ENCODE peak calls at places on chromosome 19, in six cellular contexts. One of them, this sample, is unnamed.
A peak's percentile ranks its signal among the peaks of the same experiment; 100 is the strongest.

GRCh38 chr19:7540761-7541480 is 5.4 kb downstream of the PNPLA6 start:
- DNase-seq in NB4: peak; percentile 70
- DNase-seq in GM12892: no peak
- DNase-seq in mammary epithelial cell: peak; percentile 24
- DNase-seq in pancreas: no peak
- DNase-seq in activated CD8-positive, alpha-beta T cell treated with anti-CD3 and anti-CD28 coated beads for 36 hours: peak; percentile 72
- DNase-seq in this sample: peak; percentile 46

GRCh38 chr19:7783991-7784421 is 21.0 kb downstream of the CLEC4M start:
- DNase-seq in activated CD8-positive, alpha-beta T cell treated with anti-CD3 and anti-CD28 coated beads for 36 hours: no peak
- DNase-seq in NB4: peak; percentile 69
- DNase-seq in mammary epithelial cell: peak; percentile 95
- DNase-seq in GM12892: no peak
- DNase-seq in pancreas: no peak
- DNase-seq in this sample: no peak

GRCh38 chr19:5057860-5058259 is 88.9 kb downstream of the KDM4B start:
- DNase-seq in mammary epithelial cell: peak; percentile 12
- DNase-seq in GM12892: no peak
- DNase-seq in pancreas: no peak
- DNase-seq in NB4: no peak
- DNase-seq in activated CD8-positive, alpha-beta T cell treated with anti-CD3 and anti-CD28 coated beads for 36 hours: peak; percentile 18
- DNase-seq in this sample: no peak

GRCh38 chr19:51338563-51339312 is 3.2 kb downstream of the VSIG10L start:
- DNase-seq in GM12892: peak; percentile 92
- DNase-seq in activated CD8-positive, alpha-beta T cell treated with anti-CD3 and anti-CD28 coated beads for 36 hours: peak; percentile 95
- DNase-seq in mammary epithelial cell: peak; percentile 78
- DNase-seq in pancreas: peak; percentile 79
- DNase-seq in NB4: peak; percentile 83
- DNase-seq in this sample: peak; percentile 91

GRCh38 chr19:23597661-23598060 is 89.4 kb downstream of the ZNF675 start:
- DNase-seq in mammary epithelial cell: no peak
- DNase-seq in NB4: no peak
- DNase-seq in activated CD8-positive, alpha-beta T cell treated with anti-CD3 and anti-CD28 coated beads for 36 hours: no peak
- DNase-seq in GM12892: no peak
- DNase-seq in pancreas: no peak
- DNase-seq in this sample: no peak

GRCh38 chr19:51018745-51019543 is 565 bp downstream of the KLK10 start:
- DNase-seq in pancreas: peak; percentile 26
- DNase-seq in GM12892: no peak
- DNase-seq in activated CD8-positive, alpha-beta T cell treated with anti-CD3 and anti-CD28 coated beads for 36 hours: no peak
- DNase-seq in NB4: peak; percentile 57
- DNase-seq in mammary epithelial cell: peak; percentile 70
- DNase-seq in this sample: no peak

GRCh38 chr19:18895828-18896341 is at the start of gene CERS1:
- DNase-seq in activated CD8-positive, alpha-beta T cell treated with anti-CD3 and anti-CD28 coated beads for 36 hours: no peak
- DNase-seq in mammary epithelial cell: no peak
- DNase-seq in pancreas: no peak
- DNase-seq in GM12892: no peak
- DNase-seq in NB4: peak; percentile 60
- DNase-seq in this sample: no peak

GRCh38 chr19:43633520-43633919 is 6.1 kb downstream of the CADM4 start:
- DNase-seq in NB4: no peak
- DNase-seq in pancreas: no peak
- DNase-seq in GM12892: no peak
- DNase-seq in activated CD8-positive, alpha-beta T cell treated with anti-CD3 and anti-CD28 coated beads for 36 hours: no peak
- DNase-seq in mammary epithelial cell: no peak
- DNase-seq in this sample: no peak

GRCh38 chr19:54190942-54191670 is at the start of gene TSEN34:
- DNase-seq in mammary epithelial cell: peak; percentile 84
- DNase-seq in GM12892: peak; percentile 71
- DNase-seq in pancreas: no peak
- DNase-seq in NB4: peak; percentile 79
- DNase-seq in activated CD8-positive, alpha-beta T cell treated with anti-CD3 and anti-CD28 coated beads for 36 hours: peak; percentile 91
- DNase-seq in this sample: no peak

GRCh38 chr19:39970424-39970673 is 616 bp upstream of the PSMC4 start:
- DNase-seq in NB4: peak; percentile 60
- DNase-seq in GM12892: no peak
- DNase-seq in mammary epithelial cell: no peak
- DNase-seq in pancreas: no peak
- DNase-seq in activated CD8-positive, alpha-beta T cell treated with anti-CD3 and anti-CD28 coated beads for 36 hours: no peak
- DNase-seq in this sample: no peak

GRCh38 chr19:17860993-17861360 is 1.3 kb downstream of the RPL18A start:
- DNase-seq in mammary epithelial cell: no peak
- DNase-seq in pancreas: no peak
- DNase-seq in GM12892: no peak
- DNase-seq in NB4: no peak
- DNase-seq in activated CD8-positive, alpha-beta T cell treated with anti-CD3 and anti-CD28 coated beads for 36 hours: no peak
- DNase-seq in this sample: no peak

GRCh38 chr19:17079710-17080440 is 4.3 kb downstream of the MYO9B start:
- DNase-seq in GM12892: peak; percentile 63
- DNase-seq in mammary epithelial cell: peak; percentile 99
- DNase-seq in activated CD8-positive, alpha-beta T cell treated with anti-CD3 and anti-CD28 coated beads for 36 hours: peak; percentile 87
- DNase-seq in pancreas: no peak
- DNase-seq in NB4: no peak
- DNase-seq in this sample: peak; percentile 84

GRCh38 chr19:48170817-48171347 is 402 bp downstream of the ZSWIM9 start:
- DNase-seq in mammary epithelial cell: peak; percentile 8
- DNase-seq in NB4: no peak
- DNase-seq in pancreas: no peak
- DNase-seq in GM12892: no peak
- DNase-seq in activated CD8-positive, alpha-beta T cell treated with anti-CD3 and anti-CD28 coated beads for 36 hours: no peak
- DNase-seq in this sample: peak; percentile 16

GRCh38 chr19:2577722-2578335 is 101.9 kb downstream of the GADD45B start:
- DNase-seq in pancreas: no peak
- DNase-seq in NB4: no peak
- DNase-seq in GM12892: no peak
- DNase-seq in mammary epithelial cell: no peak
- DNase-seq in activated CD8-positive, alpha-beta T cell treated with anti-CD3 and anti-CD28 coated beads for 36 hours: no peak
- DNase-seq in this sample: no peak

GRCh38 chr19:663682-664117 is 686 bp upstream of the RNF126 start:
- DNase-seq in activated CD8-positive, alpha-beta T cell treated with anti-CD3 and anti-CD28 coated beads for 36 hours: no peak
- DNase-seq in NB4: no peak
- DNase-seq in GM12892: no peak
- DNase-seq in pancreas: no peak
- DNase-seq in mammary epithelial cell: no peak
- DNase-seq in this sample: no peak

GRCh38 chr19:1265611-1266115 is 3.5 kb upstream of the CIRBP start:
- DNase-seq in activated CD8-positive, alpha-beta T cell treated with anti-CD3 and anti-CD28 coated beads for 36 hours: peak; percentile 79
- DNase-seq in mammary epithelial cell: peak; percentile 67
- DNase-seq in GM12892: no peak
- DNase-seq in pancreas: peak; percentile 57
- DNase-seq in NB4: peak; percentile 79
- DNase-seq in this sample: peak; percentile 42

GRCh38 chr19:22118132-22118531 is 65.8 kb downstream of the ZNF257 start:
- DNase-seq in pancreas: no peak
- DNase-seq in GM12892: no peak
- DNase-seq in NB4: no peak
- DNase-seq in mammary epithelial cell: no peak
- DNase-seq in activated CD8-positive, alpha-beta T cell treated with anti-CD3 and anti-CD28 coated beads for 36 hours: no peak
- DNase-seq in this sample: no peak

GRCh38 chr19:47444388-47444821 is 25.1 kb upstream of the MEIS3 start:
- DNase-seq in pancreas: no peak
- DNase-seq in GM12892: no peak
- DNase-seq in NB4: peak; percentile 72
- DNase-seq in activated CD8-positive, alpha-beta T cell treated with anti-CD3 and anti-CD28 coated beads for 36 hours: peak; percentile 38
- DNase-seq in mammary epithelial cell: no peak
- DNase-seq in this sample: peak; percentile 36

GRCh38 chr19:1205114-1206062 is at the start of gene STK11:
- DNase-seq in mammary epithelial cell: peak; percentile 98
- DNase-seq in GM12892: peak; percentile 100
- DNase-seq in NB4: peak; percentile 95
- DNase-seq in pancreas: peak; percentile 99
- DNase-seq in activated CD8-positive, alpha-beta T cell treated with anti-CD3 and anti-CD28 coated beads for 36 hours: peak; percentile 99
- DNase-seq in this sample: peak; percentile 99

GRCh38 chr19:48501446-48501960 is 10.1 kb downstream of the LMTK3 start:
- DNase-seq in pancreas: peak; percentile 81
- DNase-seq in activated CD8-positive, alpha-beta T cell treated with anti-CD3 and anti-CD28 coated beads for 36 hours: peak; percentile 77
- DNase-seq in NB4: no peak
- DNase-seq in GM12892: no peak
- DNase-seq in mammary epithelial cell: peak; percentile 93
- DNase-seq in this sample: peak; percentile 80

GRCh38 chr19:13366529-13367143 is 139.6 kb downstream of the CACNA1A start:
- DNase-seq in mammary epithelial cell: peak; percentile 5
- DNase-seq in pancreas: no peak
- DNase-seq in activated CD8-positive, alpha-beta T cell treated with anti-CD3 and anti-CD28 coated beads for 36 hours: no peak
- DNase-seq in GM12892: no peak
- DNase-seq in NB4: peak; percentile 34
- DNase-seq in this sample: no peak

GRCh38 chr19:47499863-47500830 is 14.7 kb downstream of the NAPA start:
- DNase-seq in mammary epithelial cell: no peak
- DNase-seq in GM12892: no peak
- DNase-seq in activated CD8-positive, alpha-beta T cell treated with anti-CD3 and anti-CD28 coated beads for 36 hours: no peak
- DNase-seq in pancreas: no peak
- DNase-seq in NB4: no peak
- DNase-seq in this sample: no peak

GRCh38 chr19:22604571-22605274 is 29.4 kb upstream of the ZNF492 start:
- DNase-seq in GM12892: no peak
- DNase-seq in pancreas: no peak
- DNase-seq in mammary epithelial cell: no peak
- DNase-seq in activated CD8-positive, alpha-beta T cell treated with anti-CD3 and anti-CD28 coated beads for 36 hours: no peak
- DNase-seq in NB4: no peak
- DNase-seq in this sample: no peak

GRCh38 chr19:28345811-28346210 is 867.1 kb downstream of the UQCRFS1 start:
- DNase-seq in NB4: no peak
- DNase-seq in mammary epithelial cell: no peak
- DNase-seq in pancreas: no peak
- DNase-seq in activated CD8-positive, alpha-beta T cell treated with anti-CD3 and anti-CD28 coated beads for 36 hours: no peak
- DNase-seq in GM12892: no peak
- DNase-seq in this sample: no peak

GRCh38 chr19:40200352-40201099 is 9.3 kb downstream of the MAP3K10 start:
- DNase-seq in mammary epithelial cell: peak; percentile 28
- DNase-seq in activated CD8-positive, alpha-beta T cell treated with anti-CD3 and anti-CD28 coated beads for 36 hours: no peak
- DNase-seq in NB4: no peak
- DNase-seq in GM12892: no peak
- DNase-seq in pancreas: no peak
- DNase-seq in this sample: no peak

This sample was measured in activated naive CD4-positive, alpha-beta T cell treated with anti-CD3 and anti-CD28 coated beads for 36 hours.